ENCODE peak calls at places on chromosomes 6 and 20, in five cellular contexts. One of them, this sample, is unnamed.
A peak's percentile ranks its signal among the peaks of the same experiment; 100 is the strongest.

GRCh38 chr6:3808759-3809514 is 40.2 kb upstream of the FAM50B start:
- DNase-seq in HCT116: peak; percentile 66
- DNase-seq in hepatocyte: peak; percentile 59
- DNase-seq in PC-3: peak; percentile 95
- DNase-seq in GM23248: peak; percentile 97
- DNase-seq in this sample: no peak

GRCh38 chr6:21340563-21340962 is 253.0 kb upstream of the SOX4 start:
- DNase-seq in hepatocyte: no peak
- DNase-seq in GM23248: no peak
- DNase-seq in HCT116: no peak
- DNase-seq in PC-3: no peak
- DNase-seq in this sample: no peak

GRCh38 chr6:151432650-151433049 is 19.3 kb downstream of the RMND1 start:
- DNase-seq in HCT116: no peak
- DNase-seq in PC-3: no peak
- DNase-seq in hepatocyte: no peak
- DNase-seq in GM23248: no peak
- DNase-seq in this sample: no peak

GRCh38 chr6:3337521-3338350 is 79.0 kb downstream of the PSMG4 start:
- DNase-seq in hepatocyte: peak; percentile 40
- DNase-seq in HCT116: no peak
- DNase-seq in GM23248: peak; percentile 51
- DNase-seq in PC-3: peak; percentile 55
- DNase-seq in this sample: no peak

GRCh38 chr6:90469906-90470305 is 117.0 kb downstream of the MAP3K7 start:
- DNase-seq in PC-3: no peak
- DNase-seq in hepatocyte: no peak
- DNase-seq in GM23248: no peak
- DNase-seq in HCT116: no peak
- DNase-seq in this sample: no peak

GRCh38 chr6:14177413-14178082 is 60.0 kb downstream of the CD83 start:
- DNase-seq in GM23248: peak; percentile 14
- DNase-seq in PC-3: no peak
- DNase-seq in hepatocyte: no peak
- DNase-seq in HCT116: no peak
- DNase-seq in this sample: no peak

GRCh38 chr6:138977646-138978167 is 10.3 kb downstream of the REPS1 start:
- DNase-seq in HCT116: no peak
- DNase-seq in PC-3: no peak
- DNase-seq in GM23248: no peak
- DNase-seq in hepatocyte: no peak
- DNase-seq in this sample: no peak

GRCh38 chr6:37127961-37128862 is 41.7 kb upstream of the PIM1 start:
- DNase-seq in HCT116: no peak
- DNase-seq in GM23248: peak; percentile 83
- DNase-seq in hepatocyte: peak; percentile 79
- DNase-seq in PC-3: peak; percentile 76
- DNase-seq in this sample: no peak

GRCh38 chr20:50415516-50416268 is 94.5 kb upstream of the PTPN1 start:
- DNase-seq in hepatocyte: peak; percentile 70
- DNase-seq in PC-3: peak; percentile 95
- DNase-seq in HCT116: peak; percentile 50
- DNase-seq in GM23248: peak; percentile 94
- DNase-seq in this sample: peak; percentile 38

GRCh38 chr6:116409756-116410155 is 39.0 kb downstream of the DSE start:
- DNase-seq in HCT116: no peak
- DNase-seq in GM23248: no peak
- DNase-seq in PC-3: no peak
- DNase-seq in hepatocyte: no peak
- DNase-seq in this sample: no peak

GRCh38 chr6:128208078-128208477 is 307.2 kb upstream of the THEMIS start:
- DNase-seq in GM23248: peak; percentile 31
- DNase-seq in hepatocyte: no peak
- DNase-seq in HCT116: no peak
- DNase-seq in PC-3: peak; percentile 61
- DNase-seq in this sample: no peak

GRCh38 chr6:111722220-111722731 is 116.6 kb upstream of the TRAF3IP2 start:
- DNase-seq in hepatocyte: no peak
- DNase-seq in PC-3: peak; percentile 3
- DNase-seq in HCT116: no peak
- DNase-seq in GM23248: peak; percentile 75
- DNase-seq in this sample: no peak

GRCh38 chr20:64140421-64140820 is 23.8 kb upstream of the MYT1 start:
- DNase-seq in HCT116: no peak
- DNase-seq in PC-3: no peak
- DNase-seq in hepatocyte: peak; percentile 37
- DNase-seq in GM23248: no peak
- DNase-seq in this sample: no peak

GRCh38 chr6:16464045-16464444 is 225.7 kb downstream of the GMPR start:
- DNase-seq in PC-3: no peak
- DNase-seq in hepatocyte: no peak
- DNase-seq in GM23248: no peak
- DNase-seq in HCT116: no peak
- DNase-seq in this sample: no peak

GRCh38 chr6:21836772-21837460 is 243.4 kb downstream of the SOX4 start:
- DNase-seq in HCT116: no peak
- DNase-seq in GM23248: no peak
- DNase-seq in hepatocyte: no peak
- DNase-seq in PC-3: no peak
- DNase-seq in this sample: no peak

GRCh38 chr6:72720464-72720863 is 98.6 kb downstream of the KCNQ5 start:
- DNase-seq in hepatocyte: no peak
- DNase-seq in GM23248: peak; percentile 49
- DNase-seq in HCT116: no peak
- DNase-seq in PC-3: peak; percentile 10
- DNase-seq in this sample: no peak

GRCh38 chr6:9139762-9140161 is 704.4 kb upstream of the SLC35B3 start:
- DNase-seq in PC-3: peak; percentile 91
- DNase-seq in hepatocyte: no peak
- DNase-seq in HCT116: no peak
- DNase-seq in GM23248: peak; percentile 90
- DNase-seq in this sample: no peak

GRCh38 chr20:1809121-1809520 is 86.1 kb upstream of the SIRPA start:
- DNase-seq in GM23248: peak; percentile 92
- DNase-seq in hepatocyte: no peak
- DNase-seq in PC-3: peak; percentile 94
- DNase-seq in HCT116: no peak
- DNase-seq in this sample: no peak

GRCh38 chr6:16819752-16820151 is 58.5 kb upstream of the ATXN1 start:
- DNase-seq in hepatocyte: no peak
- DNase-seq in HCT116: no peak
- DNase-seq in PC-3: peak; percentile 61
- DNase-seq in GM23248: peak; percentile 34
- DNase-seq in this sample: peak; percentile 20

GRCh38 chr6:82374481-82374880 is 10.9 kb downstream of the TPBG start:
- DNase-seq in GM23248: no peak
- DNase-seq in hepatocyte: no peak
- DNase-seq in HCT116: no peak
- DNase-seq in PC-3: no peak
- DNase-seq in this sample: no peak

GRCh38 chr6:14366880-14367279 is 249.3 kb downstream of the CD83 start:
- DNase-seq in GM23248: no peak
- DNase-seq in HCT116: no peak
- DNase-seq in hepatocyte: peak; percentile 10
- DNase-seq in PC-3: no peak
- DNase-seq in this sample: no peak

GRCh38 chr20:52104546-52105044 is 87.0 kb downstream of the ZFP64 start:
- DNase-seq in PC-3: no peak
- DNase-seq in GM23248: peak; percentile 49
- DNase-seq in HCT116: no peak
- DNase-seq in hepatocyte: peak; percentile 18
- DNase-seq in this sample: peak; percentile 75

DNA sequence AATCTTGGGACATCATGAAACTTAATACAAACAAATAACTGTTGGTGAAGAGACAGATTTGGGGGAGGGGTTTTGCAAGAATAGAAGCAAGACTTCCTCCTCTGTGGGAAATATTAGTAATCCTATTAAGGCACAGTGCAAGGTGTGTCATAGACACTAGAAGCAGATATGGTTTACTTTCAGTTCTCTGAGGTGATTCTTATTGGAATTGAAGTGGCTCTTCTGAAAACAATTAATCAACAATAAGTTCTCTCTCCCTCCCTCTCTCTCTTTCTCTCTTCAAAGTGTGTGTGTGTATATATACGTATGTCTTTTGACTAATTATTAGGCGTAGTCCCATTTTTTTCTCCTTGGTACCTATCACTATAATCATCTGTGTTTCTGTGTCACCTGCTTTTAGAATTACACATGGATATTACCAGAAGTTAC is 99.8 kb downstream of the HIVEP2 start:
- DNase-seq in GM23248: peak; percentile 71
- DNase-seq in HCT116: no peak
- DNase-seq in hepatocyte: no peak
- DNase-seq in PC-3: peak; percentile 67
- DNase-seq in this sample: no peak
- H3K4me1 ChIP-seq in GM23248: peaks cover 88% of the 10 kb centered on the region
- H3K4me1 ChIP-seq in HCT116: peaks cover 49% of the 10 kb centered on the region
- H3K4me1 ChIP-seq in hepatocyte: peaks cover 25% of the 10 kb centered on the region
- H3K4me1 ChIP-seq in PC-3: peaks cover 65% of the 10 kb centered on the region
- H3K4me1 ChIP-seq in this sample: peaks cover 23% of the 10 kb centered on the region

DNA sequence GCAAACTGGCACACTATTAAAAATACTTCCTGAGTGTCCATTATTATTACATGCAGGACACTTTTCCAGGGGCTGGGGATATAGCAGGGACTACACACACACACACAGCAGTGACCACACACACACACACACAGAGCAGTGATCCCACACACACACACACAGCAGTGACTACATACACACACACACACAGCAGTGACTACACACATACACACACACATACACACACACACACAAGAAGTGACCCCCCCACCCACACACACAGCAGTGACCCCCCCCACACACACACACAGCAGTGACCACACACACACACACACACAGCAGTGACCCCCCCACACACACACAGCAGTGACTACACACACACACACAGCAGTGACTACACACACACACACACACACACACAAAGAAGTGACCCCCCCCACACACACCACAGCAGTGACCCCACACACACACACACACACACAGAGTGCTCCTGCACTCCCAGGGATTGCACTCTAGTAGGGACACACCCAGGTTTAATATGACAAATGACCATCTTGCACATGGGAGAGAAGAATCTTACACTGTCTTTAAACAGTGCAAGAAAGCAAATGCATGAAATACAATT is 115.5 kb downstream of the IRF4 start:
- DNase-seq in HCT116: no peak
- DNase-seq in hepatocyte: no peak
- DNase-seq in GM23248: no peak
- DNase-seq in PC-3: no peak
- DNase-seq in this sample: no peak
- TF ChIP-seq EZH2phosphoT487 in HCT116: no peak
- TF ChIP-seq EZH2phosphoT487 in hepatocyte: no peak
- TF ChIP-seq EZH2phosphoT487 in GM23248: no peak
- TF ChIP-seq EZH2phosphoT487 in PC-3: no peak
- TF ChIP-seq EZH2phosphoT487 in this sample: no peak

DNA sequence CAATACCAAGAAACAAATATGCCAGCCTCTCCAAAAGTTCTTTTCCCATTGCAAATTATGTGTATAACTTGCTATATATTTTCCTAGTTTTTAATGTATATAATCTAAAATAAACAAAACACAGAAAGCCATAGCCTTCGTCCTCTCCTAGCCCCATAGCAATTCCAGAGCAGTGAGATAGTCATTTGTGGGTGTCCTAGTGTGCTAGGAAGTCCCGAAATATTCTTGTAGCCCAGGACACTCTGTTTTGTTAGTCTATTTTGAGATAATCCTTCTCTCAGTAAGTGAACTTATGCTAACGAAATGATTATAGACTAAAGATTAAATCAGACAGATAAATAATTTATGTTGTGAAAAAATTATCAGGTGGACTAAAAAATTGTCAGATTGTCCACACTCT is 90.7 kb downstream of the AIG1 start:
- DNase-seq in GM23248: no peak
- DNase-seq in PC-3: no peak
- DNase-seq in HCT116: no peak
- DNase-seq in hepatocyte: no peak
- DNase-seq in this sample: no peak
- H3K4me2 ChIP-seq in GM23248: no peak overlapping the region
- H3K4me2 ChIP-seq in PC-3: no peak overlapping the region
- H3K4me2 ChIP-seq in HCT116: no peak overlapping the region
- H3K4me2 ChIP-seq in hepatocyte: no peak overlapping the region
- H3K4me2 ChIP-seq in this sample: no peak overlapping the region

GRCh38 chr6:143553337-143553736 is 41.8 kb upstream of the FUCA2 start:
- DNase-seq in HCT116: no peak
- DNase-seq in PC-3: no peak
- DNase-seq in GM23248: no peak
- DNase-seq in hepatocyte: no peak
- DNase-seq in this sample: no peak
- H3K4me1 ChIP-seq in HCT116: peaks cover 7% of the 10 kb centered on the region
- H3K4me1 ChIP-seq in PC-3: no peaks in the 10 kb centered on the region
- H3K4me1 ChIP-seq in GM23248: peaks cover 24% of the 10 kb centered on the region
- H3K4me1 ChIP-seq in hepatocyte: peaks cover 25% of the 10 kb centered on the region
- H3K4me1 ChIP-seq in this sample: no peaks in the 10 kb centered on the region